ENCODE peak calls at places on chromosomes 12 and 14, in seven cellular contexts. Q is A549, W is lower lobe of right lung, A is K562, N is colonic mucosa, U is right atrium auricular region, R is tibial nerve. L is an unnamed sample.
A peak's percentile ranks its signal among the peaks of the same experiment; 100 is the strongest.

GRCh38 chr12:9379023-9379742 is 171.0 kb upstream of the PZP start:
- DNase-seq in Q (no peak), W (no peak), A (peak; percentile 8), N (no peak), U (no peak), R (no peak), L (no peak)

GRCh38 chr14:67357583-67358354 is 1.8 kb downstream of the ATP6V1D start:
- DNase-seq in Q (no peak), W (no peak), A (peak; percentile 18), N (no peak), U (no peak), R (no peak), L (peak; percentile 20)

GRCh38 chr12:2627343-2628191 is 167.2 kb upstream of the FKBP4 start:
- DNase-seq in Q (no peak), W (no peak), A (no peak), N (no peak), U (no peak), R (no peak), L (no peak)

GRCh38 chr14:96587823-96588385 is 85.7 kb downstream of the PAPOLA start:
- DNase-seq in Q (no peak), W (no peak), A (no peak), N (no peak), U (peak; percentile 28), R (no peak), L (no peak)

GRCh38 chr12:79818856-79819255 is 116.0 kb downstream of the PPP1R12A start:
- DNase-seq in Q (no peak), W (no peak), A (no peak), N (no peak), U (no peak), R (no peak), L (no peak)

GRCh38 chr12:116257213-116257612 is 20.3 kb downstream of the MED13L start:
- DNase-seq in Q (peak; percentile 68), W (no peak), A (no peak), N (no peak), U (no peak), R (no peak), L (no peak)

GRCh38 chr14:97426776-97427175 is 629.6 kb downstream of the VRK1 start:
- DNase-seq in Q (no peak), W (no peak), A (no peak), N (no peak), U (no peak), R (no peak), L (no peak)

GRCh38 chr12:119989619-119990381 is 764 bp downstream of the BICDL1 start:
- DNase-seq in Q (peak; percentile 71), W (peak; percentile 88), A (peak; percentile 82), N (peak; percentile 86), U (no peak), R (peak; percentile 69), L (peak; percentile 61)

GRCh38 chr12:112005419-112006395 is 7.3 kb downstream of the TMEM116 start:
- DNase-seq in Q (peak; percentile 57), W (peak; percentile 63), A (peak; percentile 58), N (peak; percentile 67), U (no peak), R (no peak), L (peak; percentile 46)

GRCh38 chr12:121439715-121440114 is 39.8 kb downstream of the RNF34 start:
- DNase-seq in Q (no peak), W (no peak), A (no peak), N (no peak), U (no peak), R (no peak), L (no peak)

GRCh38 chr14:69620981-69621380 is 9.6 kb downstream of the SUSD6 start:
- DNase-seq in Q (no peak), W (no peak), A (no peak), N (no peak), U (no peak), R (no peak), L (no peak)

GRCh38 chr14:74975059-74975810 is 19.8 kb upstream of the PGF start:
- DNase-seq in Q (no peak), W (no peak), A (no peak), N (peak; percentile 53), U (peak; percentile 85), R (peak; percentile 96), L (no peak)

GRCh38 chr14:103113774-103114173 is 9.5 kb upstream of the TNFAIP2 start:
- DNase-seq in Q (no peak), W (no peak), A (no peak), N (no peak), U (no peak), R (no peak), L (no peak)

GRCh38 chr12:122945047-122945592 is 21.1 kb downstream of the ABCB9 start:
- DNase-seq in Q (no peak), W (no peak), A (no peak), N (no peak), U (no peak), R (no peak), L (no peak)

GRCh38 chr14:53011053-53011462 is 60.2 kb upstream of the FERMT2 start:
- DNase-seq in Q (peak; percentile 66), W (peak; percentile 48), A (no peak), N (peak; percentile 31), U (peak; percentile 92), R (peak; percentile 82), L (peak; percentile 83)

GRCh38 chr12:114408881-114409795 is 3.2 kb upstream of the TBX5 start:
- DNase-seq in Q (no peak), W (no peak), A (no peak), N (no peak), U (peak; percentile 75), R (no peak), L (no peak)

GRCh38 chr14:54567224-54567633 is 301 bp downstream of the SAMD4A start:
- DNase-seq in Q (peak; percentile 35), W (no peak), A (no peak), N (peak; percentile 56), U (no peak), R (peak; percentile 14), L (peak; percentile 24)

GRCh38 chr12:109518820-109519665 is 41.6 kb downstream of the UBE3B start:
- DNase-seq in Q (peak; percentile 48), W (peak; percentile 52), A (peak; percentile 76), N (peak; percentile 69), U (peak; percentile 72), R (peak; percentile 64), L (peak; percentile 82)

GRCh38 chr12:85733984-85734383 is 102.2 kb downstream of the RASSF9 start:
- DNase-seq in Q (no peak), W (no peak), A (no peak), N (no peak), U (no peak), R (no peak), L (no peak)

GRCh38 chr14:36293824-36294223 is 26.6 kb downstream of the MBIP start:
- DNase-seq in Q (no peak), W (no peak), A (no peak), N (no peak), U (no peak), R (no peak), L (no peak)

GRCh38 chr12:130463818-130464663 is 126.4 kb downstream of the PIWIL1 start:
- DNase-seq in Q (no peak), W (no peak), A (no peak), N (no peak), U (no peak), R (no peak), L (no peak)

GRCh38 chr12:684416-684815 is 21.2 kb upstream of the NINJ2 start:
- DNase-seq in Q (no peak), W (no peak), A (no peak), N (no peak), U (no peak), R (no peak), L (no peak)

GRCh38 chr12:47729233-47729632 is 3.9 kb upstream of the ENDOU start:
- DNase-seq in Q (no peak), W (no peak), A (no peak), N (no peak), U (no peak), R (no peak), L (no peak)

GRCh38 chr12:50563434-50563787 is 58.6 kb downstream of the DIP2B start:
- DNase-seq in Q (no peak), W (no peak), A (no peak), N (no peak), U (no peak), R (no peak), L (no peak)

GRCh38 chr14:81401420-81402122 is 1.4 kb upstream of the STON2 start:
- DNase-seq in Q (peak; percentile 33), W (no peak), A (no peak), N (no peak), U (no peak), R (peak; percentile 41), L (peak; percentile 91)

GRCh38 chr12:18323159-18323558 is 61.8 kb downstream of the PIK3C2G start:
- DNase-seq in Q (no peak), W (no peak), A (no peak), N (no peak), U (no peak), R (no peak), L (no peak)

GRCh38 chr14:75282166-75282547 is 3.5 kb downstream of the FOS start:
- DNase-seq in Q (no peak), W (no peak), A (no peak), N (no peak), U (peak; percentile 58), R (no peak), L (no peak)

GRCh38 chr12:89733579-89734201 is 25.1 kb upstream of the ATP2B1 start:
- DNase-seq in Q (no peak), W (no peak), A (no peak), N (no peak), U (no peak), R (no peak), L (peak; percentile 55)
- H3K27ac ChIP-seq in Q (no peak overlapping the region), W (no peak overlapping the region), A (no peak overlapping the region), N (no peak overlapping the region), U (no peak overlapping the region), R (no peak overlapping the region), L (no peak overlapping the region)

DNA sequence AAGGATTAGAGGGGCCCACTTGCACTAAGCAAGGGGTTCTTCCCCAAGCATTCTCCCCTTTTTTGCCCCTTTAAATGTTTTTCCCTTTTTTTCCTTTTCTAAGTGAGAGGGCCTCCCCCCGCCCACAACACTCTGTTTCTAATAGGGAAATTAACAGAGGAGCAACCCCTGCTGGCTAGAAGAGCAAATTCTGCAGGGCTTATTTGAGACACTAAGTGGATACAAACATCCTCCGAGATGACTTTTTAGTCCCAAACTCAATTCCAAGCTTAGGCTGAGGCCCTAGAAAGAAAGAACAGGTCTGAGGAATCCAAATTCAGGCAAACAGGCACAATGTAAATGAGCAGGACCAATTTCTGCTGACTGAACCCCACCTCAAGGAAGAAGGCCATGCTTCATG is 138.9 kb downstream of the GPR65 start:
- DNase-seq in Q (no peak), W (no peak), A (peak; percentile 7), N (no peak), U (no peak), R (no peak), L (no peak)
- TF ChIP-seq CTCF in Q (no peak), W (no peak), A (peak; percentile 29), N (no peak), U (no peak), R (no peak), L (no peak)

DNA sequence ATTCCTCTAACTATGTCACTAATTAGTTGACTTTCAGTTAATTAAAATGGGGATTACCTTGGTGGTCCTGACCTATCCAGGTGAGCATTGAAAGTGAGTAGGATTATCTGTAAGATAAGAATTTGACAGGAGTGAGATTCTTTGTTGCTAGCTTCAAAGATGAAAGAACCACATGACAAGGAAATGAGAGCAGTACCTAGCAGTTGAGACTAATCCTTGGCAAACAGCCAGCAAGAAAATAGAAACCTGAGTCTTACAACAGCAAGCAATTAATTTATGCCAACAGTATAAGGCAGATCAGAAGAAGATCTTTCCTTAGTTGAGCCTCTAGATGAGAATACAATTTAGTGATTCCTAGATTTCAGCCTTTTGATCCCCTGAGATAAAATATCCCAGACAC is 1058.4 kb downstream of the LRFN5 start:
- DNase-seq in Q (no peak), W (no peak), A (no peak), N (no peak), U (no peak), R (no peak), L (no peak)
- H3K27ac ChIP-seq in Q (no peak overlapping the region), W (no peak overlapping the region), A (no peak overlapping the region), N (no peak overlapping the region), U (no peak overlapping the region), R (no peak overlapping the region), L (no peak overlapping the region)

GRCh38 chr12:40107803-40108620 is 2.1 kb upstream of the SLC2A13 start:
- DNase-seq in Q (no peak), W (peak; percentile 40), A (no peak), N (no peak), U (no peak), R (no peak), L (no peak)
- TF ChIP-seq CTCF in Q (no peak), W (no peak), A (no peak), N (no peak), U (peak; percentile 6), R (no peak), L (peak; percentile 48)